ENCODE peak calls at places on chromosome 3, in six cellular contexts. One of them, this sample, is unnamed.
A peak's percentile ranks its signal among the peaks of the same experiment; 100 is the strongest.

GRCh38 chr3:190108789-190109188 is 11.9 kb downstream of the P3H2 start:
- DNase-seq in neuronal stem cell: no peak
- DNase-seq in left ventricle myocardium inferior: no peak
- DNase-seq in NT2/D1: no peak
- DNase-seq in transverse colon: no peak
- DNase-seq in ovary: no peak
- DNase-seq in this sample: no peak

GRCh38 chr3:187739561-187740445 is 5.5 kb downstream of the BCL6 start:
- DNase-seq in neuronal stem cell: peak; percentile 83
- DNase-seq in left ventricle myocardium inferior: peak; percentile 80
- DNase-seq in NT2/D1: no peak
- DNase-seq in transverse colon: peak; percentile 83
- DNase-seq in ovary: peak; percentile 95
- DNase-seq in this sample: peak; percentile 86

GRCh38 chr3:57007513-57008415 is 52.7 kb upstream of the SPATA12 start:
- DNase-seq in neuronal stem cell: no peak
- DNase-seq in left ventricle myocardium inferior: peak; percentile 59
- DNase-seq in NT2/D1: no peak
- DNase-seq in transverse colon: peak; percentile 56
- DNase-seq in ovary: peak; percentile 77
- DNase-seq in this sample: no peak

GRCh38 chr3:177208746-177209145 is 11.5 kb upstream of the TBL1XR1 start:
- DNase-seq in neuronal stem cell: no peak
- DNase-seq in left ventricle myocardium inferior: no peak
- DNase-seq in NT2/D1: no peak
- DNase-seq in transverse colon: no peak
- DNase-seq in ovary: no peak
- DNase-seq in this sample: no peak

GRCh38 chr3:66377800-66378199 is 123.0 kb downstream of the LRIG1 start:
- DNase-seq in neuronal stem cell: no peak
- DNase-seq in left ventricle myocardium inferior: no peak
- DNase-seq in NT2/D1: no peak
- DNase-seq in transverse colon: no peak
- DNase-seq in ovary: no peak
- DNase-seq in this sample: no peak

GRCh38 chr3:5037828-5038227 is 58.6 kb downstream of the BHLHE40 start:
- DNase-seq in neuronal stem cell: no peak
- DNase-seq in left ventricle myocardium inferior: no peak
- DNase-seq in NT2/D1: no peak
- DNase-seq in transverse colon: no peak
- DNase-seq in ovary: no peak
- DNase-seq in this sample: no peak

GRCh38 chr3:99839613-99840012 is 22.0 kb downstream of the CMSS1 start:
- DNase-seq in neuronal stem cell: no peak
- DNase-seq in left ventricle myocardium inferior: no peak
- DNase-seq in NT2/D1: no peak
- DNase-seq in transverse colon: no peak
- DNase-seq in ovary: no peak
- DNase-seq in this sample: no peak

GRCh38 chr3:192577811-192578210 is 149.5 kb downstream of the FGF12 start:
- DNase-seq in neuronal stem cell: no peak
- DNase-seq in left ventricle myocardium inferior: no peak
- DNase-seq in NT2/D1: no peak
- DNase-seq in transverse colon: no peak
- DNase-seq in ovary: no peak
- DNase-seq in this sample: no peak

GRCh38 chr3:37935756-37936666 is 54.6 kb upstream of the VILL start:
- DNase-seq in neuronal stem cell: peak; percentile 5
- DNase-seq in left ventricle myocardium inferior: no peak
- DNase-seq in NT2/D1: peak; percentile 90
- DNase-seq in transverse colon: peak; percentile 36
- DNase-seq in ovary: no peak
- DNase-seq in this sample: no peak

GRCh38 chr3:126142652-126143051 is 37.7 kb downstream of the ALDH1L1 start:
- DNase-seq in neuronal stem cell: no peak
- DNase-seq in left ventricle myocardium inferior: no peak
- DNase-seq in NT2/D1: no peak
- DNase-seq in transverse colon: no peak
- DNase-seq in ovary: no peak
- DNase-seq in this sample: no peak

GRCh38 chr3:141965471-141965870 is 89.0 kb downstream of the ATP1B3 start:
- DNase-seq in neuronal stem cell: no peak
- DNase-seq in left ventricle myocardium inferior: no peak
- DNase-seq in NT2/D1: no peak
- DNase-seq in transverse colon: no peak
- DNase-seq in ovary: no peak
- DNase-seq in this sample: no peak

GRCh38 chr3:95148107-95148506 is 1085.2 kb downstream of the NSUN3 start:
- DNase-seq in neuronal stem cell: no peak
- DNase-seq in left ventricle myocardium inferior: no peak
- DNase-seq in NT2/D1: no peak
- DNase-seq in transverse colon: no peak
- DNase-seq in ovary: no peak
- DNase-seq in this sample: no peak

GRCh38 chr3:181006541-181006940 is 17.0 kb upstream of the DNAJC19 start:
- DNase-seq in neuronal stem cell: no peak
- DNase-seq in left ventricle myocardium inferior: no peak
- DNase-seq in NT2/D1: no peak
- DNase-seq in transverse colon: no peak
- DNase-seq in ovary: no peak
- DNase-seq in this sample: no peak

GRCh38 chr3:70728311-70728710 is 415.9 kb upstream of the MDFIC2 start:
- DNase-seq in neuronal stem cell: no peak
- DNase-seq in left ventricle myocardium inferior: no peak
- DNase-seq in NT2/D1: no peak
- DNase-seq in transverse colon: no peak
- DNase-seq in ovary: no peak
- DNase-seq in this sample: no peak

GRCh38 chr3:125668804-125669203 is 73.5 kb upstream of the OSBPL11 start:
- DNase-seq in neuronal stem cell: no peak
- DNase-seq in left ventricle myocardium inferior: no peak
- DNase-seq in NT2/D1: no peak
- DNase-seq in transverse colon: no peak
- DNase-seq in ovary: no peak
- DNase-seq in this sample: no peak

GRCh38 chr3:27556854-27557253 is 72.7 kb upstream of the SLC4A7 start:
- DNase-seq in neuronal stem cell: no peak
- DNase-seq in left ventricle myocardium inferior: no peak
- DNase-seq in NT2/D1: no peak
- DNase-seq in transverse colon: no peak
- DNase-seq in ovary: no peak
- DNase-seq in this sample: no peak

GRCh38 chr3:124629492-124629891 is 100.8 kb upstream of the UMPS start:
- DNase-seq in neuronal stem cell: no peak
- DNase-seq in left ventricle myocardium inferior: no peak
- DNase-seq in NT2/D1: no peak
- DNase-seq in transverse colon: no peak
- DNase-seq in ovary: no peak
- DNase-seq in this sample: no peak

GRCh38 chr3:134849561-134849960 is 54.5 kb downstream of the EPHB1 start:
- DNase-seq in neuronal stem cell: no peak
- DNase-seq in left ventricle myocardium inferior: no peak
- DNase-seq in NT2/D1: no peak
- DNase-seq in transverse colon: no peak
- DNase-seq in ovary: no peak
- DNase-seq in this sample: no peak

GRCh38 chr3:13645791-13646637 is 97.1 kb downstream of the FBLN2 start:
- DNase-seq in neuronal stem cell: no peak
- DNase-seq in left ventricle myocardium inferior: no peak
- DNase-seq in NT2/D1: no peak
- DNase-seq in transverse colon: no peak
- DNase-seq in ovary: no peak
- DNase-seq in this sample: no peak

GRCh38 chr3:133891662-133892389 is 3.9 kb downstream of the RAB6B start:
- DNase-seq in neuronal stem cell: no peak
- DNase-seq in left ventricle myocardium inferior: no peak
- DNase-seq in NT2/D1: no peak
- DNase-seq in transverse colon: no peak
- DNase-seq in ovary: no peak
- DNase-seq in this sample: no peak

GRCh38 chr3:13391308-13391707 is 28.8 kb downstream of the NUP210 start:
- DNase-seq in neuronal stem cell: no peak
- DNase-seq in left ventricle myocardium inferior: no peak
- DNase-seq in NT2/D1: no peak
- DNase-seq in transverse colon: no peak
- DNase-seq in ovary: no peak
- DNase-seq in this sample: no peak

GRCh38 chr3:29176501-29176900 is 104.4 kb upstream of the RBMS3 start:
- DNase-seq in neuronal stem cell: peak; percentile 23
- DNase-seq in left ventricle myocardium inferior: no peak
- DNase-seq in NT2/D1: peak; percentile 22
- DNase-seq in transverse colon: no peak
- DNase-seq in ovary: peak; percentile 38
- DNase-seq in this sample: no peak

GRCh38 chr3:100893590-100893989 is 99.6 kb downstream of the ABI3BP start:
- DNase-seq in neuronal stem cell: peak; percentile 3
- DNase-seq in left ventricle myocardium inferior: no peak
- DNase-seq in NT2/D1: peak; percentile 36
- DNase-seq in transverse colon: peak; percentile 11
- DNase-seq in ovary: no peak
- DNase-seq in this sample: no peak

DNA sequence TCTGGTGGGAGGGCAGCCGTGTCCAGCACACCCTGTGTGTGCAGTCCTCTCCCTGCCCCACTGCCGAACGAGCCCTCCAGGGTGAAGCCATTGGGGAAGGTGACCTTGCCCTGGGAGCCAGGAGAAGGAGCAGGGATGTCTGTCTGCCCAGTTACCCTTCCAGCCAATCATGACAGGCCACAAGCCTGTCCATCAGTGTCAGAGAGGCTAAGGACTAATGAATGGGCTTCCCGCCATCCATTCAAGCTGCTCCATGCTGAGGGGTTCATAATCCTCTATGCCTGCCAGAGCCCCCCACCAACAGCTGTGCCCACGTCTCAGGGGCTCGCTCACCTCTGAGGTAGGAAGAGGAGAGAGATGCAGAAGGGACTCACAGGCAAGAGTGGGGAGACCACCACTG is 15.2 kb downstream of the ALS2CL start:
- DNase-seq in neuronal stem cell: no peak
- DNase-seq in left ventricle myocardium inferior: no peak
- DNase-seq in NT2/D1: no peak
- DNase-seq in transverse colon: no peak
- DNase-seq in ovary: no peak
- DNase-seq in this sample: no peak
- H3K9me3 ChIP-seq in neuronal stem cell: no peaks in the 10 kb centered on the region
- H3K9me3 ChIP-seq in left ventricle myocardium inferior: no peaks in the 10 kb centered on the region
- H3K9me3 ChIP-seq in NT2/D1: no peaks in the 10 kb centered on the region
- H3K9me3 ChIP-seq in transverse colon: no peaks in the 10 kb centered on the region
- H3K9me3 ChIP-seq in ovary: no peaks in the 10 kb centered on the region
- H3K9me3 ChIP-seq in this sample: no peaks in the 10 kb centered on the region

DNA sequence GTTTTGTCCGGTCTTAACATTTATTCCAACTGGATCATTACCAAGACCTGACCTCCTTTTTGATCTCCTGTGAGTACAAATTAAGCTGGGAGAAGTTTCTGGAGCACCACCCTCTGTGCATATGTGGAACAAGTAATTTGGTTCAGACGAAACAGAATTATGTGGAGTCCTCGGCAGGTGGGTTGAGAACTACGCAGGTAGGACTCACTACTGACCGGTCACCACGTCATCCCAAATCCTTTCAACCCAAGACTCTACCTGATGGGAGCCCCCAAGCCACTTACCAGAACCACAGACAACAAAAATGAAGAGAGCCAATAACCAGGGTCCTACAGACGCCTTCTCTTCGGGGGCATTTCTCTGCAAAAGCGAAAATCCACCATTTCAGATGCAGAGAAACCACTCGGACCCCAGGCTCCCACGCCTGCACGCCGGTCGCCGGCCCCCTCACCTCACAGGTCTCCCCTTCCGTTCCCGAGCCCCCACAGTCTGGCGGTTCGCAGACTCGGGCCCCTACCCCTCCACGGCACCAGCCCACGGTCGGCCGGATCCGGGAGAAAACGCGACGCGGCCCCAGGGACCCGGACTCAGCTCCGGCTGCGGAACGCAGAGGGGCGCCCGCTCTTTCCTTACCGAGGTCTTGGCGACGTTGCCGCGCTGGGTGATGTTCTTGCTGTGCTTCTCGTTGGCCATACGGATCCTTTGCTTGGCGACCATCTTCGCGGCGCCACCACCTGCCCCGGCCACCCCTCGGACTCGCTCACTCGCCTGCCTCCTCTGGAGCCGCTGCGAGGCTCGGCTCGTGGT is 674 bp downstream of the SERP1 start:
- DNase-seq in neuronal stem cell: peak; percentile 3
- DNase-seq in left ventricle myocardium inferior: peak; percentile 54
- DNase-seq in NT2/D1: no peak
- DNase-seq in transverse colon: peak; percentile 48
- DNase-seq in ovary: no peak
- DNase-seq in this sample: peak; percentile 61
- H3K27me3 ChIP-seq in neuronal stem cell: no peaks in the 10 kb centered on the region
- H3K27me3 ChIP-seq in left ventricle myocardium inferior: no peaks in the 10 kb centered on the region
- H3K27me3 ChIP-seq in NT2/D1: no peaks in the 10 kb centered on the region
- H3K27me3 ChIP-seq in transverse colon: no peaks in the 10 kb centered on the region
- H3K27me3 ChIP-seq in ovary: no peaks in the 10 kb centered on the region
- H3K27me3 ChIP-seq in this sample: no peaks in the 10 kb centered on the region

DNA sequence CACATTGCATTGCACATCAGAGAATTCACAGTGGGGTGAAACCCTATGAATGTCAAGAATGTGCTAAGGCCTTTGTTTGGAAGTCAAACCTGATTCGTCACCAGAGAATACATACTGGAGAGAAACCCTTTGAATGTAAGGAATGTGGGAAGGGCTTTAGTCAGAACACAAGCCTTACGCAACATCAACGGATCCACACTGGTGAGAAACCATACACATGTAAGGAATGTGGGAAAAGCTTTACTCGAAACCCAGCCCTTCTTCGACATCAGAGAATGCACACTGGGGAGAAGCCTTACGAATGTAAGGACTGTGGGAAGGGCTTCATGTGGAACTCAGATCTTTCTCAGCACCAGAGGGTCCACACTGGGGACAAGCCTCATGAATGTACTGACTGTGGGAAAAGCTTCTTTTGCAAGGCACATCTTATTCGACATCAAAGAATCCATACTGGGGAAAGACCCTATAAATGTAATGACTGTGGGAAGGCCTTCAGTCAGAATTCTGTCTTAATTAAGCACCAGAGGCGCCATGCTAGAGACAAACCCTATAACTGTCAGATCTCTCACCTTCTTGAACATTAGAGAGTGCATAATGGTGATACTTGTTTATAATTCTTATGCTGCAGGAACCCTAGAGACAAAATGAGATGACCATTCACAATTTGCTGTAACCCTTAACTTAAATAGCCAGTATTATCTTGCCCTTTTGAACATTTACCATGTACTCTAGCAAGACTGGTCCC is 9.0 kb downstream of the ZNF662 start:
- DNase-seq in neuronal stem cell: no peak
- DNase-seq in left ventricle myocardium inferior: no peak
- DNase-seq in NT2/D1: no peak
- DNase-seq in transverse colon: no peak
- DNase-seq in ovary: no peak
- DNase-seq in this sample: no peak
- H3K9me3 ChIP-seq in neuronal stem cell: peaks cover 18% of the 10 kb centered on the region
- H3K9me3 ChIP-seq in left ventricle myocardium inferior: peaks cover 93% of the 10 kb centered on the region
- H3K9me3 ChIP-seq in NT2/D1: peaks cover 68% of the 10 kb centered on the region
- H3K9me3 ChIP-seq in transverse colon: peaks cover 70% of the 10 kb centered on the region
- H3K9me3 ChIP-seq in ovary: peaks cover 7% of the 10 kb centered on the region
- H3K9me3 ChIP-seq in this sample: peaks cover 22% of the 10 kb centered on the region

DNA sequence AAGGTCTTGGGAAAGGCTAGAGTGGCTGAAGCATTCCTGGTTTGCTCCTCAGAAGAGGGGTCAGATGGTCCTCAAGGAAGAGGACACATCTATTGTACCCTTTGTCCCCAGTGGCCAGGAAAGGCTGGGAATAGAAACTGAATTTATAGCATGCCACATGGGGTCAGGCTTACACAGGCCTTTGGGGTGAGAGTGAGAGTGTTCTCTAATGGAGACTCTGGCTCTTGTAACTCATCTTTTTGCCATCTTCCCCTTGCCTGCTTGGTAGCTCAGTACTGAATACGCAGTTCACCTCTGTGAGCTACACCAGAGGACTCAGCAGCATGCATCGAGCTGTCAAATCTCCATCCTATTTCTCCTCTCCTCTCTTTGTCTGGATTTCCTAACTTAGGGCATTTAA is 87.5 kb downstream of the ATP2B2 start:
- DNase-seq in neuronal stem cell: no peak
- DNase-seq in left ventricle myocardium inferior: no peak
- DNase-seq in NT2/D1: no peak
- DNase-seq in transverse colon: no peak
- DNase-seq in ovary: no peak
- DNase-seq in this sample: no peak
- H3K27me3 ChIP-seq in neuronal stem cell: peaks cover 20% of the 10 kb centered on the region
- H3K27me3 ChIP-seq in left ventricle myocardium inferior: peaks cover 56% of the 10 kb centered on the region
- H3K27me3 ChIP-seq in NT2/D1: no peaks in the 10 kb centered on the region
- H3K27me3 ChIP-seq in transverse colon: no peaks in the 10 kb centered on the region
- H3K27me3 ChIP-seq in ovary: no peaks in the 10 kb centered on the region
- H3K27me3 ChIP-seq in this sample: peaks cover 3% of the 10 kb centered on the region

This sample was measured in heart left ventricle.